ENCODE peak calls at places on chromosomes 3 and 15, in four cellular contexts. M is WTC11, Q is GM12878, A is K562. L is an unnamed sample.
A peak's percentile ranks its signal among the peaks of the same experiment; 100 is the strongest.

GRCh38 chr3:90092994-90093393 is 985.6 kb downstream of the EPHA3 start:
- DNase-seq in M (no peak), Q (no peak), A (no peak), L (peak; percentile 13)

GRCh38 chr15:80580107-80580506 is 115.0 kb upstream of the ABHD17C start:
- DNase-seq in M (no peak), Q (no peak), A (no peak), L (no peak)

GRCh38 chr3:87900061-87900460 is 158.7 kb downstream of the CGGBP1 start:
- DNase-seq in M (no peak), Q (no peak), A (no peak), L (no peak)

GRCh38 chr15:70165811-70166284 is 68.1 kb upstream of the TLE3 start:
- DNase-seq in M (no peak), Q (no peak), A (no peak), L (no peak)

GRCh38 chr3:71533588-71533987 is 49.9 kb downstream of the FOXP1 start:
- DNase-seq in M (no peak), Q (no peak), A (no peak), L (no peak)

GRCh38 chr15:71874245-71874644 is 63.9 kb downstream of the NR2E3 start:
- DNase-seq in M (no peak), Q (peak; percentile 17), A (no peak), L (no peak)

GRCh38 chr3:151169700-151170224 is 33.3 kb downstream of the GPR171 start:
- DNase-seq in M (no peak), Q (no peak), A (no peak), L (no peak)

GRCh38 chr3:113534365-113534764 is 2.0 kb downstream of the SIDT1 start:
- DNase-seq in M (no peak), Q (no peak), A (no peak), L (no peak)

GRCh38 chr3:72766866-72767265 is 81.4 kb downstream of the SHQ1 start:
- DNase-seq in M (no peak), Q (no peak), A (no peak), L (no peak)

GRCh38 chr3:23796518-23796917 is 9.2 kb upstream of the UBE2E1 start:
- DNase-seq in M (no peak), Q (no peak), A (no peak), L (no peak)

GRCh38 chr3:193894121-193894863 is 241.7 kb upstream of the HES1 start:
- DNase-seq in M (no peak), Q (no peak), A (no peak), L (no peak)

GRCh38 chr15:40242216-40242599 is 3.3 kb downstream of the PAK6 start:
- DNase-seq in M (no peak), Q (no peak), A (no peak), L (no peak)

GRCh38 chr3:172065534-172065933 is 26.2 kb downstream of the FNDC3B start:
- DNase-seq in M (no peak), Q (no peak), A (peak; percentile 88), L (no peak)
- TF ChIP-seq CBFB in M (no peak), Q (no peak), A (no peak), L (no peak)

GRCh38 chr15:61195116-61196002 is 33.7 kb downstream of the RORA start:
- DNase-seq in M (no peak), Q (peak; percentile 7), A (peak; percentile 60), L (peak; percentile 23)
- TF ChIP-seq CBFB in M (no peak), Q (no peak), A (no peak), L (no peak)

GRCh38 chr3:112018712-112019111 is 15.8 kb upstream of the TMPRSS7 start:
- DNase-seq in M (no peak), Q (no peak), A (no peak), L (no peak)
- TF ChIP-seq CBFB in M (no peak), Q (no peak), A (no peak), L (no peak)

DNA sequence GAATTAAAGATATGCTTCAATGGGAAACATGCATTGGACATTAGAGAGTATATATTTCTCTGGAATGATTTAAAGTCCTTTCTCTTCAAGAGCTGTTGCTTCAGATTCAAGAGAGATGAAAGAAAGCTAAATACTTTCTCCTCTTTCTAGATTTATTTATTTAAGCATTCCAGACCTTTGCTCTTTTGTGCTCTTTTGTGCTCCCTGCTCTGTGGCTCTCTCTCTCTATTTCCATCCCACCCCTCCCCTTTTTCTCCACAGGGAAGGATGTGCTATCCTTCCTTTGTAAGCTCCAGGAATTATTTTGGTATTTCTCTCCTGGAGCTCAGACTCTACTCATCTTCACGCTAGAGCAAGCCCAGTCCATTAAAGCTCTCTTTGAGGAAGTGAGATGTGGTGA is 871.9 kb upstream of the GBE1 start:
- DNase-seq in M (no peak), Q (no peak), A (no peak), L (peak; percentile 78)
- TF ChIP-seq CBFB in M (no peak), Q (no peak), A (no peak), L (no peak)

GRCh38 chr15:42744200-42744599 is 7.3 kb upstream of the CDAN1 start:
- DNase-seq in M (no peak), Q (no peak), A (no peak), L (no peak)

GRCh38 chr15:42736178-42736792 is 643 bp downstream of the CDAN1 start:
- DNase-seq in M (no peak), Q (no peak), A (peak; percentile 24), L (no peak)

GRCh38 chr15:42736793-42737528 is at the start of gene CDAN1:
- DNase-seq in M (peak; percentile 89), Q (no peak), A (peak; percentile 93), L (peak; percentile 73)

GRCh38 chr15:42737529-42738328 is 801 bp upstream of the CDAN1 start:
- DNase-seq in M (no peak), Q (no peak), A (peak; percentile 55), L (peak; percentile 32)

GRCh38 chr15:42741710-42742109 is 4.8 kb upstream of the CDAN1 start:
- DNase-seq in M (no peak), Q (no peak), A (no peak), L (no peak)
- TF ChIP-seq CBFB in M (no peak), Q (no peak), A (no peak), L (no peak)

GRCh38 chr15:69149803-69150202 is 10.6 kb upstream of the GLCE start:
- DNase-seq in M (no peak), Q (no peak), A (no peak), L (peak; percentile 55)
- TF ChIP-seq CBFB in M (no peak), Q (no peak), A (no peak), L (no peak)

DNA sequence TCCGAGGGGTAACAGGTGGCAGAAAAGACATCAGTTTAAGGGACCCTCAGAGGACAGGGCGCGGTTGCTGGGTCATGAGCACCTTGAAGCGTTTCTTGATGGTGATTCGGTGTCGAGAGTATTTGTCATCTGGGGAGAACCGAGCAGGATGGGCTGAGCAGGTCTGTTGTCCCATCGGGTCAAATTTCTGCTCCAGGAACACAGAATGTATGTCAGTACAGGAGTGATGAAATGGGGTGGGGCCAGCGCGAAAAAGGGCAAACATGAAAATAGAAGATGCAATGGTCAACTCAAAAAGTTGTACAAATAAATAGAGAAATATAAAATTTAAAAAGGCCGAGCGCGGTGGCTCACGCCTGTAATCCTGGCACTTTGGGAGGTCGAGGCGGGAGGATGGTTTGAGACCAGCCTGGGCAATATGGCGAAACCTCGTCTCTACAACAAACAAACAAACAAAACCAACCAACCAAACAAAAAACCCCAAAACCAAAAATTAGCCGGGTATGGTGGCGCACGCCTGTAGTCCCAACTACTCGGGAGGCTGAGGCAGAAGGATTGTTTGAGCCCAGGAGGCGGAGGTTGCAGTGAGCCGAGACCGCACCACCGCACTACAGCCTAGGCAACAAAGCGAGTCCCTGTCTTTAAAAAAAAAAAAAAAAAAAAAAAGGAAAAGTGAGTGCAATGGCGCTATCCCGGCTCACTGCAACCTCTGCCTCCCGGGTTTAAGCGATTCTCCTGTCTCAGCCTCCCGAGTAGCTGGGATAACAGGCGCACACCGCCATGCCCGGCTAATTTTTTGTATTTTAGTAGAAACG is 807 bp downstream of the NOP10 start:
- DNase-seq in M (no peak), Q (no peak), A (peak; percentile 38), L (no peak)
- TF ChIP-seq CBFB in M (no peak), Q (no peak), A (no peak), L (no peak)

DNA sequence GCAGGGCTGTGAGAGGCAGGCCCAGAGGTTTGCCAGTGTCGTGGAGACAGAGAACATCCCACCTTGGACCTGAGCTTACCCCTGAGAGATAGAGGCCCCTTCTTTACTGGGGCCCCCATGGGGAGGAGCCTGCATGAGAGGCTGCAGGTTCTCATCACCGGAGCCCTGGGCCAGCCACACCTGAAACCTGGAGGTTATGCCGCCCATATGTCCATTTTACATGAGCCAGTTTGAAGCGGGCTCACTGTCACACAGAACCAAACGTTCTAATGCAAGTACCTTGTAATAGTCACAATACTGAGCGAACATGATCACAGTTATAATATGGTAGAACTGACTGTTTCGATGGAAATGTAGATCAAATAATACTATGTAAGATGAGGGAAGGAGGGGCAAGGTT is 6.3 kb upstream of the IQSEC1 start:
- DNase-seq in M (no peak), Q (no peak), A (no peak), L (no peak)
- TF ChIP-seq CBFB in M (no peak), Q (no peak), A (no peak), L (no peak)

DNA sequence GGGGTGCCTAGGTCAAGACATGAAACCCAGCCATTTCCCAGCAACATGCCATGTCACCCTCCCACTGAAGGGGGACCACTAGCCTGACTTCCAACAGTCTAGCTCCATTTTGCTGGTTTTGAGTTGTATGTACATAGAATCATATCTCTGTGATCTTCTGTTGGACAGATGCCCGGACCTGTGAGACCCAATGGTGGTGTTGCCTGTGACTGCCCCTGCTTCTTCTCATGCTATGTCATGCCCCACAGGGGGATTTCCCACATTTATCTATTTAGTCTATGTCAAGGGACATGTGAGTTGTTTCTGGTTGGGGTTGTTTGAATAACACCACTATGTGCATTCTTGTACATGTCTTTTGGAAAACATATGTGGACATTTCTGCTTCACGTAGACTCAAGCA is 114.6 kb downstream of the TPRA1 start:
- DNase-seq in M (no peak), Q (no peak), A (no peak), L (no peak)
- TF ChIP-seq CBFB in M (no peak), Q (no peak), A (no peak), L (no peak)

L was measured in HepG2.